ENCODE peak calls at places on chromosomes 11 and 22, in four cellular contexts. V is body of pancreas, W is right lobe of liver, L is fibroblast of villous mesenchyme. R is an unnamed sample.
A peak's percentile ranks its signal among the peaks of the same experiment; 100 is the strongest.

GRCh38 chr11:68889948-68890446 is 13.6 kb downstream of the MRPL21 start:
- DNase-seq in L (peak; percentile 96), W (no peak), V (no peak), R (peak; percentile 89)

GRCh38 chr22:28969401-28970168 is 86.2 kb downstream of the ZNRF3 start:
- DNase-seq in L (no peak), W (peak; percentile 59), V (no peak), R (no peak)

GRCh38 chr11:65590240-65590738 is 5.3 kb downstream of the KCNK7 start:
- DNase-seq in W (no peak), V (no peak), L (peak; percentile 26), R (peak; percentile 78)

GRCh38 chr22:27438271-27438980 is 363.1 kb downstream of the MN1 start:
- DNase-seq in V (peak; percentile 44), W (no peak), L (no peak), R (peak; percentile 53)

GRCh38 chr22:22380098-22381030 is 128.2 kb downstream of the ZNF280B start:
- DNase-seq in L (no peak), V (no peak), W (no peak), R (no peak)

GRCh38 chr11:115678942-115679341 is 174.7 kb upstream of the CADM1 start:
- DNase-seq in W (no peak), V (no peak), L (no peak), R (no peak)

GRCh38 chr11:64356498-64357411 is 2.2 kb upstream of the RPS6KA4 start:
- DNase-seq in V (peak; percentile 63), L (peak; percentile 43), W (no peak), R (peak; percentile 70)

GRCh38 chr22:48949375-48950149 is 878.1 kb downstream of the BRD1 start:
- DNase-seq in W (peak; percentile 15), L (no peak), V (no peak), R (no peak)

GRCh38 chr11:8225589-8226036 is 38.1 kb downstream of the LMO1 start:
- DNase-seq in W (peak; percentile 71), L (peak; percentile 54), V (peak; percentile 75), R (peak; percentile 68)

GRCh38 chr11:22734628-22735345 is 68.4 kb downstream of the GAS2 start:
- DNase-seq in V (no peak), L (no peak), W (no peak), R (peak; percentile 0)

GRCh38 chr11:26276798-26277424 is 55.0 kb upstream of the ANO3 start:
- DNase-seq in V (peak; percentile 60), W (no peak), L (peak; percentile 67), R (peak; percentile 82)

GRCh38 chr22:25057013-25057881 is 104.7 kb downstream of the KIAA1671 start:
- DNase-seq in L (peak; percentile 30), V (peak; percentile 73), W (peak; percentile 69), R (peak; percentile 58)

GRCh38 chr22:32355760-32356159 is 1.9 kb upstream of the RFPL3 start:
- DNase-seq in L (no peak), W (no peak), V (no peak), R (peak; percentile 10)

GRCh38 chr11:110425751-110426545 is 3.8 kb upstream of the FDX1 start:
- DNase-seq in W (no peak), V (no peak), L (peak; percentile 62), R (peak; percentile 96)

GRCh38 chr11:76291576-76292526 is 85.5 kb upstream of the WNT11 start:
- DNase-seq in L (no peak), W (no peak), V (no peak), R (no peak)

GRCh38 chr22:44127353-44127752 is 53.4 kb upstream of the PARVG start:
- DNase-seq in L (no peak), W (no peak), V (no peak), R (peak; percentile 47)

GRCh38 chr22:32920734-32921133 is 119.2 kb downstream of the TIMP3 start:
- DNase-seq in W (no peak), L (no peak), V (no peak), R (no peak)

GRCh38 chr22:26610072-26610958 is 7.5 kb downstream of the CRYBB1 start:
- DNase-seq in L (peak; percentile 94), W (no peak), V (no peak), R (peak; percentile 80)

GRCh38 chr11:11056316-11056715 is 198.5 kb upstream of the ZBED5 start:
- DNase-seq in L (no peak), V (no peak), W (no peak), R (no peak)

GRCh38 chr11:125356736-125357292 is 139.3 kb downstream of the FEZ1 start:
- DNase-seq in V (no peak), W (no peak), L (no peak), R (no peak)

GRCh38 chr11:10459029-10459970 is 4.2 kb downstream of the AMPD3 start:
- DNase-seq in W (no peak), L (no peak), V (no peak), R (peak; percentile 13)

GRCh38 chr11:89293966-89294679 is 116.4 kb downstream of the TYR start:
- DNase-seq in V (peak; percentile 10), L (peak; percentile 12), W (peak; percentile 33), R (peak; percentile 58)

GRCh38 chr11:92224394-92225205 is at the start of gene FAT3:
- DNase-seq in W (no peak), L (peak; percentile 28), V (no peak), R (peak; percentile 43)

GRCh38 chr11:128246364-128247234 is 340.8 kb downstream of the ETS1 start:
- DNase-seq in V (no peak), L (peak; percentile 73), W (no peak), R (peak; percentile 53)

GRCh38 chr22:20204821-20205220 is 54.0 kb upstream of the CCDC188 start:
- DNase-seq in W (no peak), L (no peak), V (no peak), R (no peak)

GRCh38 chr11:67640758-67641113 is 1.2 kb upstream of the TBX10 start:
- DNase-seq in W (no peak), L (no peak), V (no peak), R (no peak)

GRCh38 chr11:22433517-22433916 is 95.3 kb downstream of the SLC17A6 start:
- DNase-seq in V (no peak), W (no peak), L (no peak), R (no peak)

GRCh38 chr11:85299247-85299646 is 327.9 kb downstream of the DLG2 start:
- DNase-seq in V (no peak), W (no peak), L (peak; percentile 7), R (peak; percentile 0)

GRCh38 chr11:116654526-116654925 is 118.3 kb downstream of the BUD13 start:
- DNase-seq in V (no peak), W (no peak), L (no peak), R (no peak)

GRCh38 chr11:70547821-70548670 is 149.7 kb downstream of the CTTN start:
- DNase-seq in W (no peak), V (no peak), L (no peak), R (no peak)

GRCh38 chr22:32754413-32755041 is 47.0 kb upstream of the TIMP3 start:
- DNase-seq in V (no peak), W (no peak), L (peak; percentile 53), R (peak; percentile 57)

GRCh38 chr11:31628111-31628510 is 118.5 kb downstream of the ELP4 start:
- DNase-seq in W (no peak), L (no peak), V (no peak), R (no peak)

GRCh38 chr11:73265853-73266643 is 6.1 kb upstream of the P2RY6 start:
- DNase-seq in L (no peak), W (peak; percentile 17), V (no peak), R (no peak)

GRCh38 chr11:116611998-116612620 is 160.7 kb downstream of the BUD13 start:
- DNase-seq in V (no peak), L (no peak), W (peak; percentile 28), R (no peak)

GRCh38 chr11:121321614-121322243 is 29.2 kb downstream of the SC5D start:
- DNase-seq in L (peak; percentile 6), V (no peak), W (peak; percentile 56), R (peak; percentile 31)
- TF ChIP-seq CTCF in L (peak; percentile 23), V (peak; percentile 34), W (peak; percentile 52), R (peak; percentile 39)

GRCh38 chr11:106714179-106714578 is 304.1 kb downstream of the GUCY1A2 start:
- DNase-seq in V (no peak), W (no peak), L (peak; percentile 17), R (peak; percentile 24)
- H3K4me3 ChIP-seq in V (no peak overlapping the region), W (no peak overlapping the region), L (no peak overlapping the region), R (no peak overlapping the region)

GRCh38 chr11:80156062-80156461 is 715.2 kb upstream of the TENM4 start:
- DNase-seq in V (no peak), L (no peak), W (no peak), R (no peak)

GRCh38 chr11:80157447-80157846 is 716.6 kb upstream of the TENM4 start:
- DNase-seq in L (no peak), V (no peak), W (no peak), R (no peak)

GRCh38 chr11:80155412-80156017 is 714.7 kb upstream of the TENM4 start:
- DNase-seq in V (no peak), L (peak; percentile 11), W (no peak), R (peak; percentile 52)
- TF ChIP-seq CTCF in V (peak; percentile 26), L (peak; percentile 53), W (peak; percentile 42), R (peak; percentile 76)

GRCh38 chr22:37283393-37283937 is 1.2 kb downstream of the CYTH4 start:
- DNase-seq in V (no peak), W (no peak), L (no peak), R (no peak)

GRCh38 chr22:37281195-37281594 is 1.1 kb upstream of the CYTH4 start:
- DNase-seq in L (no peak), V (no peak), W (no peak), R (no peak)

GRCh38 chr22:37281646-37282384 is 493 bp upstream of the CYTH4 start:
- DNase-seq in L (no peak), W (no peak), V (no peak), R (no peak)

GRCh38 chr22:37280718-37281117 is 1.6 kb upstream of the CYTH4 start:
- DNase-seq in V (no peak), W (no peak), L (no peak), R (no peak)

DNA sequence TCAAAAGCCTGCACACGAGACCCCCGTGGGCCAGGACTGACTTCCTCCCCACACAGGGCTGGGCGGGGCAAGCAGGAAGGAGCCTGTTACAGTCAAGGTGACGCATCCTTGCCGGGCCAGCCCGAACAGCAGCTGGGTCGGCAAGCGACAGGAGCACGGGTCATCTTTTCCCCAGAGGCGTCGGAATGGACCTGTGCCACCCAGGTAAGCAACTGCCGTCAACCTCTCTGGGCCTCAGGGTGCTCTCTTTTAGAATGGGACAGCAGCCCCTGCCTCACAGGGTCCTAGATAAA is at the start of gene CYTH4:
- DNase-seq in W (peak; percentile 66), L (no peak), V (no peak), R (no peak)
- H3K4me3 ChIP-seq in W (peak within 1 kb of the TSS; percentile 29), L (no peak within 1 kb of the TSS), V (peak within 1 kb of the TSS; percentile 10), R (no peak within 1 kb of the TSS)

GRCh38 chr11:15216678-15217077 is 102.0 kb downstream of the INSC start:
- DNase-seq in V (no peak), W (no peak), L (no peak), R (peak; percentile 15)
- TF ChIP-seq CTCF in V (no peak), W (peak; percentile 34), L (peak; percentile 59), R (peak; percentile 69)

R was measured in choroid plexus epithelial cell.